ENCODE peak calls at places on chromosomes 12 and 14, in nine cellular contexts. W, Y, K, Q, E, T, L, X and P are unnamed samples.

GRCh38 chr14:68964300-68965093 is 14.6 kb downstream of the ACTN1 start:
- DNase-seq in L (no peak), E (no peak), W (no peak), X (no peak), Q (no peak), T (no peak), Y (no peak), K (no peak), P (no peak)

GRCh38 chr14:96077983-96078686 is 39.0 kb downstream of the C14orf132 start:
- DNase-seq in W (no peak), E (no peak), L (peak), Y (no peak), K (no peak), X (no peak), Q (no peak), T (no peak), P (no peak)

GRCh38 chr12:57134949-57135348 is 6.7 kb downstream of the LRP1 start:
- DNase-seq in Q (no peak), W (no peak), E (no peak), L (no peak), X (peak), Y (no peak), T (no peak), K (no peak), P (no peak)

GRCh38 chr14:93969082-93969828 is 7.1 kb downstream of the ASB2 start:
- DNase-seq in L (no peak), X (peak), Y (no peak), E (no peak), K (no peak), W (no peak), Q (no peak), T (no peak), P (no peak)

GRCh38 chr14:38197761-38198345 is 9.9 kb upstream of the SSTR1 start:
- DNase-seq in W (peak), E (no peak), Y (no peak), T (peak), K (no peak), Q (no peak), L (no peak), X (peak), P (peak)

GRCh38 chr14:21032326-21033154 is 2.1 kb downstream of the RNASE13 start:
- DNase-seq in L (no peak), T (no peak), E (no peak), K (no peak), Q (no peak), W (no peak), X (no peak), Y (no peak), P (no peak)

GRCh38 chr12:179131-179884 is 34.6 kb downstream of the SLC6A12 start:
- DNase-seq in X (no peak), L (no peak), T (no peak), E (no peak), K (no peak), Y (no peak), Q (no peak), W (no peak), P (no peak)

GRCh38 chr14:54554401-54554800 is 12.5 kb upstream of the SAMD4A start:
- DNase-seq in K (no peak), T (no peak), Y (no peak), X (no peak), Q (no peak), E (no peak), L (no peak), W (no peak), P (no peak)

GRCh38 chr12:25839470-25839869 is 119.0 kb upstream of the RASSF8 start:
- DNase-seq in X (peak), T (no peak), Q (peak), Y (no peak), L (peak), K (no peak), E (no peak), W (no peak), P (no peak)

GRCh38 chr12:196436-196835 is 17.5 kb downstream of the SLC6A12 start:
- DNase-seq in T (no peak), K (no peak), Q (no peak), Y (no peak), L (no peak), E (no peak), W (no peak), X (no peak), P (no peak)

GRCh38 chr12:26287666-26288408 is 92.5 kb downstream of the SSPN start:
- DNase-seq in Y (no peak), W (peak), T (no peak), X (peak), K (no peak), L (peak), Q (no peak), E (no peak), P (no peak)

DNA sequence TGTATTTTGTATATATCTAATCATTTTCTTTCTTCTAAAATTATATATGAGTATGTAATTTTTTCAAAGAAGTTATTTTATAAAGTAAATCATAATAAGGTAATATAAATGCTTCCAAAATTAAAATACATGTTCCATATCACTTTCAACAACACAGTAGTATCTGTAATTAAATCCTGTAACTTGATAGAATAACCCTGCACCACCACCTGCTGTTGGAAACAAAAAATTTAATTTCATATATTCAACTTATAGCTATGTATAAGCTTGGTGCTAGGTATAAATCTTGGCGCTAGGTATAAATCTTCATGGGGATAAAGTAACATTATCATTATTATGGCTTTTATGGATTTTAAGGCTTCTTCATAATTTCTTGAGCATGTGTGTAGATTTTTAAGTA is 149.7 kb upstream of the DCN start:
- DNase-seq in T (no peak), W (no peak), K (no peak), Q (no peak), L (no peak), Y (no peak), E (no peak), X (peak), P (no peak)
- TF ChIP-seq CTCF in T (peak), W (peak), K (no peak), Q (no peak), L (no peak), Y (peak), E (no peak), X (peak), P (no peak)

DNA sequence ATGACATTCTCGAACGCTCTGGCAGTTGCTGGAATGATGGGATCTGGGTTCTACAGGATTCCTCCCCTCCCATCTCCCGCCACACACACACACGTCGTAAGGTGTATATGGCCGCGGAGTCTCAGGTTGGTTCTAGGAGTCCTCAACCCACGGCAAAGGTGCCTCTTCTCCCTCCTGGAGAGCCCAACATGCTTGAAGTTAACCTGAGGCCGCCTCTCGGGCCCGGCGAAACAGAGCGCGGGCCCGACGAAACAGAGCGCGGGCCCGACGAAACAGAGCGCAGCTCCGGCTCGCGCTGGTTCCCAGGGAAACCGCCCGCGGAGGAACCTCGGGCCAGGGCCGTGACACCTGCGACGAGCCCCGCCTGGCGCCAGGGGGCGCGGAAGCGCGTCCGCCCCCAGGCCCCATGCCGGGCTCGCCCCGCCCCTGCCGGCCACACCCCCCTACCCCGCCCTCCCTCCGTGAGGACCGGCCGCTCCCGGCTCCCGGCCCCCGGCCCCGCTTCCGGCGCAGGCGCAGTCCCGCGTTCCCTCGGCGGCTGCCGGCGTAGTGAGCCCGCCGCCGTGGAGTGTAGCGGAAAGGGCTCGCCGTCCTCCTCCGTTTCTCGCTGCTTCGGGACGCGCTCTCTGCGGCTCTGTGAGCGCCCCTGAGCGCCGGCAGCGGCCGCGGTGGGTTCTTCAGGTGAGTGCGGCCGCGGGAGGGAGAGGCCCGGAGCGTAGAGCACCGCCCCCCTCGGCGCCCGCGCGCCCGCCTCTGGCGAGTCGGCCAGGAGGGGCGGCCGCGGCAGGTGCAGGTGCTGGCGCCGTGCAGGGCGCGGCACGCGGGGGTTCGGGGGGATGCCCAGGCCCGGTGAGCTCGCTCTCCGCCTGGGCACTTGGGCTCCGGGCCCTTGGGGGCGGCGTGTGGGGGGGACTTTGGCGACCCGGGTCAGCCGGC is at the start of gene RAB3IP:
- DNase-seq in T (peak), K (peak), Q (peak), Y (no peak), X (peak), W (peak), E (peak), L (peak), P (peak)
- TF ChIP-seq CTCF in T (peak), K (peak), Q (peak), Y (peak), X (no peak), W (no peak), E (peak), L (peak), P (peak)

DNA sequence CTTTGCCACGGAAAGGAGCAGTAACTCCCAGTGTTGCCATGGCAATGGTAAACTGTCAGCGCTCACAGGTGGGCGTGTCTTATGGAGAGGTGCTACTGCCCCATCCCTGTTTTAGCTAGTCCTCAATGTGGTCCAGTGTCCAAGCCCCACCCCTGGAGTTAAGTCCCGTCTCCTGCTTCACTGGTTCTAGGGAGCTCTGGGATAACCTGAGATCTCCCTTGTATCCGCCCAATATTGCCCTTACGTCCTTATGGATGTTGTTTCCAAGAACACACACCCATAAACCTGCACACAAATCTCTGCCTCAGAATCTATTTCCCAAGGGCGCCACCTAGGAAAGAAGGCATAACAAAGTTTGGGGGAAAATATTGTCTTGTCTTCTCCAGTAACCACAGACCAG is 64.2 kb downstream of the SPRING1 start:
- DNase-seq in E (peak), L (no peak), Q (peak), K (no peak), Y (no peak), T (no peak), X (no peak), W (no peak), P (no peak)
- TF ChIP-seq CTCF in E (no peak), L (peak), Q (peak), K (no peak), Y (no peak), T (peak), X (peak), W (no peak), P (peak)

GRCh38 chr14:75880512-75880911 is 101.3 kb downstream of the TGFB3 start:
- DNase-seq in X (no peak), Q (no peak), Y (no peak), L (no peak), W (no peak), K (no peak), E (peak), T (no peak), P (no peak)
- TF ChIP-seq CTCF in X (peak), Q (no peak), Y (no peak), L (no peak), W (no peak), K (no peak), E (no peak), T (peak), P (no peak)

GRCh38 chr14:25034803-25035681 is 14.9 kb downstream of the STXBP6 start:
- DNase-seq in E (no peak), X (no peak), W (no peak), T (no peak), K (no peak), Y (no peak), L (no peak), Q (no peak), P (no peak)

GRCh38 chr14:25033358-25033757 is 16.6 kb downstream of the STXBP6 start:
- DNase-seq in W (no peak), Q (no peak), X (no peak), E (no peak), Y (no peak), T (no peak), L (no peak), K (no peak), P (no peak)

GRCh38 chr14:25026476-25027137 is 23.3 kb downstream of the STXBP6 start:
- DNase-seq in L (no peak), Q (no peak), X (no peak), Y (no peak), W (no peak), K (no peak), T (no peak), E (no peak), P (no peak)

GRCh38 chr14:25037032-25037431 is 12.9 kb downstream of the STXBP6 start:
- DNase-seq in Y (no peak), Q (no peak), T (no peak), X (no peak), E (no peak), L (no peak), W (no peak), K (no peak), P (no peak)

GRCh38 chr14:25032092-25032784 is 17.7 kb downstream of the STXBP6 start:
- DNase-seq in Y (no peak), W (no peak), T (no peak), L (no peak), Q (peak), E (peak), K (no peak), X (no peak), P (no peak)
- TF ChIP-seq CTCF in Y (no peak), W (peak), T (peak), L (no peak), Q (no peak), E (peak), K (no peak), X (peak), P (peak)

GRCh38 chr14:63277784-63278183 is 41.0 kb downstream of the GPHB5 start:
- DNase-seq in X (no peak), Q (no peak), Y (no peak), E (no peak), K (no peak), T (no peak), W (no peak), L (no peak), P (no peak)

GRCh38 chr14:63275611-63276010 is 43.1 kb downstream of the GPHB5 start:
- DNase-seq in Q (no peak), X (no peak), E (no peak), W (no peak), K (no peak), Y (no peak), L (no peak), T (no peak), P (no peak)

GRCh38 chr14:63276016-63276415 is 42.7 kb downstream of the GPHB5 start:
- DNase-seq in T (no peak), E (no peak), Q (no peak), L (no peak), K (no peak), Y (no peak), X (no peak), W (no peak), P (no peak)

GRCh38 chr14:63273717-63274673 is 44.7 kb downstream of the GPHB5 start:
- DNase-seq in Q (no peak), K (no peak), E (no peak), T (no peak), Y (no peak), L (no peak), W (peak), X (peak), P (no peak)

DNA sequence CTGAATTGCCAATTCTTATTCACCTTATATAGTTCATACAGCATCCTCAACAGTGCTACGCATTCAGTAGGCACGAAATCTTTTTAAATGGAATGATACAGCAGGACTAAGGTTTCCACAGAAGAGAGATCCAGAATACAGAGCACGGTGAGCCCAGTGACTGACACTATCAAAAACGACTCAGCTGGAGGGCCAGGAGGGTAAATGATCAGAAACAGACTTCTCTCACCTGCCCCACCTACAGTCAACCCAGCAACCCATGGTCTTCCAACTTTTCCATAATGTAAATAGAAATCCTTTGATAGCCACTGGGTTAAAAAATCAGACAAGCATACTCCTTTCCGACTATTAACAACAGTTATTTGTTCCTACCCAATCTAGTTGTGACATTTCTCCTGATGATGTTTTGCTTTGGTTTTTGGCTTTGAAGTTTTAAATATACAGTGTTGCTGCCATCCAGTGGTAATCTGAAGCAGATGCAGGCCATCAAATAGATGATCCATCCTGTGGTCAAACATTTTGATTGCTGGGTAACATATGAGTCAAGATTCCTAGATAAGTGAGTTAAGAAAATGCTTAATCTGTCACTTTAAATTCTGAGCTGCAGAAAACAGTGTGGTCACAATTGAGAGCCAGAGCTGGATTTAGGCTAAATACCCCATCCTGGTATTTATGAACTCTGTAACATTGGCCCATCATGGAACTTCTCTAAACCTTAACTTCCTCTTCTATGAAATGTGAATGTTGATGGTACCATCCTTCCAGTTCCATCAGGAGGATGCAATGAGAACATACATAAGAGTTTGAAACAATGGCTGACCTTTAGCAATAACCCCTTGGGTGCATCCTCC is 42.0 kb downstream of the GPHB5 start:
- DNase-seq in Q (peak), X (peak), L (peak), Y (no peak), W (peak), T (peak), E (no peak), K (no peak), P (no peak)
- TF ChIP-seq CTCF in Q (peak), X (peak), L (peak), Y (peak), W (peak), T (peak), E (peak), K (peak), P (peak)

GRCh38 chr14:36394593-36394992 is 74.2 kb upstream of the MBIP start:
- DNase-seq in E (no peak), K (no peak), Q (no peak), X (no peak), L (no peak), T (no peak), W (no peak), Y (no peak), P (no peak)

GRCh38 chr14:36390718-36391117 is 70.3 kb upstream of the MBIP start:
- DNase-seq in Q (no peak), L (no peak), Y (no peak), K (no peak), T (no peak), X (no peak), E (no peak), W (no peak), P (no peak)
- TF ChIP-seq CTCF in Q (no peak), L (no peak), Y (no peak), K (no peak), T (no peak), X (no peak), E (no peak), W (no peak), P (no peak)

DNA sequence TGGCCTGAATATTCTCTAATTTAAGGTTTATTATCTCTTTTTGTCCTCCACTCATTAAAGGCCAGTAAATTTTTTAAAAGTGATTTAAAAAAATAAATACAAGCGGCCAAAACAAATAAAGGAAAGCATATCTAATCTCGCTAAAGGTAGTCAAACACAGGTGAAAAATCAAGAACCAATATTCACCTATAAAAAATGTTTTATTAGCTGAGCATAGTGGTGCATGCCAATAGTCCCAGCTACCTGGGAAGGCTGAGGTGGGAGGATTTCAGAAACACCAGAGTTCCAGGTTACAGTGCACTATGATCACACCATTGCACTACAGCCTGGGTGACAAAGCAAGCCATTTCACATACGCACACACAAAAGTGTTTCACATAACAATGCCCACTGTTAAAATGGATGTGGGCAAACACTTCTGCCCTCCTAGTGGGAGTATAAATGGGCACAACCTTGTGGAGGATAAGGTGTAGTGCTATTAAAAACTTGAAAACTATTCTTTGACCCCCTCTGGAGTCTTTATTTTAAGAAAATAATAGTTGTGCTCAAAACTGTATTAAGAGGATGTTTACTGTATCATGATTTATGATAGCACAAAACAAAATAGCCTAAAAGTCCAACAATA is 32.7 kb upstream of the NAP1L1 start:
- DNase-seq in Q (no peak), E (no peak), W (no peak), K (no peak), Y (no peak), L (no peak), T (no peak), X (no peak), P (no peak)
- TF ChIP-seq CTCF in Q (no peak), E (no peak), W (no peak), K (no peak), Y (no peak), L (peak), T (peak), X (no peak), P (no peak)

GRCh38 chr14:87332001-87332400 is 661.0 kb downstream of the GALC start:
- DNase-seq in E (no peak), Q (no peak), K (no peak), T (no peak), X (peak), W (peak), L (peak), Y (no peak), P (peak)

DNA sequence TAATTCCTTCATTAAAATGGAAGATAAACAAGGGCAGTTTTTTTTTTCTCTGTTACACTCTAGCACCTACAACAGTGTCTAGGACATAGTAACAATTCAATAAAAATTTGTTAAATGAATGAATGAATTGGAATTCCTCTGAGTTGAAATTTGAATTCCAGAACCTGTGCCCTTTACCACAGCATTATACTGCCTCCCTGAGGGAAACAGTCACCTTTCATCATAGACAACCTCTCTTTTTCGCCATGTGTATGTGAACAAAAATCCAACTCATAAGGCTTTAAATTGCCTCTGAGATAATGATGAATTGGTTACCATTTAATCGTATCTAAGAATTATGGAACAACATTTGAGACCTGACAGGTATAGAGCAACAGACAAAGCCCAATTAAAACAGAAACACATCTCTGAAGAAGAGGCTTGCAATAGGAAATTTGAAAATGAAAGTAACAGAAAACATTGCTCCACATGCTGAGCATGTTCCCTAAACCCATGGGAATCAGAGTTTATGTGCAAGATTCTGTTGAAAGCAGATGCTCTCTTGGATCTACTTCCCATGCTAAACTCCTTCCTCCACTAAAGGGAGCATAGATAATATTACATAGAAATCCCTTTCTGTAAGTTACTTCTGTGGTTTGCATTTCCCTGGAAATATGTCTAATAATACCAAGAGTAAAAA is 657.8 kb downstream of the GALC start:
- DNase-seq in W (peak), E (no peak), K (no peak), Y (no peak), L (peak), Q (no peak), X (peak), T (no peak), P (no peak)
- TF ChIP-seq CTCF in W (peak), E (no peak), K (no peak), Y (no peak), L (peak), Q (no peak), X (peak), T (no peak), P (no peak)